ENCODE peak calls at places on chromosomes 12 and 14, in four cellular contexts. Y is H9, K is H1, H is IMR-90. C is an unnamed sample.

GRCh38 chr14:97061198-97061597 is 264.0 kb downstream of the VRK1 start:
- DNase-seq in Y (no peak), K (no peak), H (no peak), C (no peak)

GRCh38 chr12:89969098-89969497 is 260.5 kb upstream of the ATP2B1 start:
- DNase-seq in Y (no peak), K (no peak), H (no peak), C (no peak)

GRCh38 chr14:79557309-79557708 is 654.0 kb downstream of the DIO2 start:
- DNase-seq in Y (no peak), K (no peak), H (no peak), C (no peak)

GRCh38 chr14:76101384-76101783 is 50.3 kb upstream of the GPATCH2L start:
- DNase-seq in Y (no peak), K (no peak), H (peak; percentile 7), C (no peak)

GRCh38 chr12:28024231-28024995 is 51.9 kb upstream of the PTHLH start:
- DNase-seq in Y (no peak), K (no peak), H (peak; percentile 92), C (no peak)

GRCh38 chr14:59254911-59255545 is 66.6 kb downstream of the DAAM1 start:
- DNase-seq in Y (no peak), K (no peak), H (peak; percentile 30), C (no peak)

GRCh38 chr14:90194706-90195105 is 61.6 kb upstream of the PSMC1 start:
- DNase-seq in Y (no peak), K (no peak), H (no peak), C (peak; percentile 78)

GRCh38 chr12:79407671-79408622 is 282.8 kb downstream of the PAWR start:
- DNase-seq in Y (peak; percentile 73), K (peak; percentile 38), H (peak; percentile 91), C (peak; percentile 90)

GRCh38 chr12:58346032-58346632 is 404.8 kb downstream of the ATP23 start:
- DNase-seq in Y (no peak), K (no peak), H (peak; percentile 62), C (peak; percentile 43)

GRCh38 chr12:5402536-5402935 is 29.4 kb upstream of the NTF3 start:
- DNase-seq in Y (no peak), K (no peak), H (no peak), C (no peak)

GRCh38 chr14:56002316-56002715 is 115.9 kb upstream of the PELI2 start:
- DNase-seq in Y (no peak), K (no peak), H (peak; percentile 23), C (peak; percentile 14)

GRCh38 chr12:99092100-99092851 is 447.2 kb downstream of the APAF1 start:
- DNase-seq in Y (no peak), K (no peak), H (no peak), C (peak; percentile 14)

GRCh38 chr14:100341301-100342031 is 18.3 kb downstream of the SLC25A47 start:
- DNase-seq in Y (no peak), K (no peak), H (peak; percentile 95), C (no peak)

GRCh38 chr12:48938805-48939204 is 13.5 kb upstream of the FKBP11 start:
- DNase-seq in Y (no peak), K (no peak), H (no peak), C (no peak)

GRCh38 chr12:131235871-131236271 is 282.2 kb downstream of the ADGRD1 start:
- DNase-seq in Y (no peak), K (no peak), H (no peak), C (no peak)

GRCh38 chr12:116533343-116534248 is 25.6 kb upstream of the MAP1LC3B2 start:
- DNase-seq in Y (peak; percentile 95), K (no peak), H (peak; percentile 83), C (peak; percentile 93)

GRCh38 chr14:71355324-71356201 is 448.3 kb downstream of the PCNX1 start:
- DNase-seq in Y (no peak), K (no peak), H (peak; percentile 68), C (no peak)

GRCh38 chr14:75144944-75145343 is 18.1 kb upstream of the NEK9 start:
- DNase-seq in Y (no peak), K (no peak), H (no peak), C (no peak)

GRCh38 chr12:45050751-45051489 is at the start of gene DBX2:
- DNase-seq in Y (peak; percentile 61), K (no peak), H (no peak), C (peak; percentile 19)

GRCh38 chr14:70642313-70643235 is 858 bp downstream of the TTC9 start:
- DNase-seq in Y (no peak), K (no peak), H (no peak), C (peak; percentile 88)

GRCh38 chr14:63904724-63905123 is 51.9 kb downstream of the SYNE2 start:
- DNase-seq in Y (no peak), K (no peak), H (no peak), C (no peak)

GRCh38 chr14:71967709-71968108 is 35.5 kb downstream of the RGS6 start:
- DNase-seq in Y (no peak), K (no peak), H (no peak), C (no peak)

GRCh38 chr12:104477812-104478388 is 21.2 kb downstream of the CHST11 start:
- DNase-seq in Y (no peak), K (no peak), H (no peak), C (no peak)

GRCh38 chr14:58133739-58134138 is 18.3 kb downstream of the ARMH4 start:
- DNase-seq in Y (no peak), K (no peak), H (peak; percentile 85), C (peak; percentile 61)

GRCh38 chr12:6323340-6323994 is 13.0 kb downstream of the PLEKHG6 start:
- DNase-seq in Y (peak; percentile 93), K (peak; percentile 72), H (peak; percentile 94), C (peak; percentile 99)

GRCh38 chr12:132409495-132410295 is 80.3 kb upstream of the FBRSL1 start:
- DNase-seq in Y (no peak), K (no peak), H (no peak), C (no peak)

GRCh38 chr12:44015333-44015941 is 179.6 kb downstream of the TMEM117 start:
- DNase-seq in Y (no peak), K (no peak), H (peak; percentile 66), C (peak; percentile 60)

GRCh38 chr14:57754558-57754957 is 111.3 kb downstream of the SLC35F4 start:
- DNase-seq in Y (no peak), K (no peak), H (no peak), C (no peak)

GRCh38 chr12:79559591-79559990 is 131.2 kb downstream of the PAWR start:
- DNase-seq in Y (no peak), K (no peak), H (peak; percentile 35), C (no peak)

GRCh38 chr12:66804555-66804954 is 125.7 kb upstream of the GRIP1 start:
- DNase-seq in Y (no peak), K (no peak), H (no peak), C (no peak)

GRCh38 chr14:94971750-94972149 is 185.6 kb downstream of the DICER1 start:
- DNase-seq in Y (no peak), K (no peak), H (no peak), C (no peak)

GRCh38 chr12:124496584-124496983 is 70.8 kb downstream of the NCOR2 start:
- DNase-seq in Y (no peak), K (no peak), H (peak; percentile 28), C (peak; percentile 71)

GRCh38 chr12:108360487-108360886 is 21.4 kb upstream of the CMKLR1 start:
- DNase-seq in Y (no peak), K (no peak), H (no peak), C (no peak)

GRCh38 chr14:100430571-100430970 is 107.4 kb downstream of the SLC25A47 start:
- DNase-seq in Y (no peak), K (no peak), H (no peak), C (no peak)

GRCh38 chr12:560666-561065 is 100.9 kb downstream of the B4GALNT3 start:
- DNase-seq in Y (no peak), K (no peak), H (no peak), C (no peak)

GRCh38 chr12:85996280-85996679 is 122.2 kb downstream of the NTS start:
- DNase-seq in Y (no peak), K (no peak), H (no peak), C (no peak)

GRCh38 chr14:104659764-104660523 is 29.5 kb upstream of the INF2 start:
- DNase-seq in Y (no peak), K (no peak), H (peak; percentile 18), C (no peak)

GRCh38 chr14:104657563-104658324 is 31.7 kb upstream of the INF2 start:
- DNase-seq in Y (no peak), K (no peak), H (no peak), C (no peak)

GRCh38 chr14:104659146-104659545 is 30.3 kb upstream of the INF2 start:
- DNase-seq in Y (no peak), K (no peak), H (no peak), C (no peak)

GRCh38 chr14:104657114-104657524 is 32.3 kb upstream of the INF2 start:
- DNase-seq in Y (no peak), K (no peak), H (no peak), C (no peak)

GRCh38 chr14:104658325-104658712 is 31.1 kb upstream of the INF2 start:
- DNase-seq in Y (no peak), K (no peak), H (no peak), C (no peak)
- H3K9ac ChIP-seq in Y (no peak overlapping the region), K (no peak overlapping the region), H (no peak overlapping the region), C (no peak overlapping the region)

GRCh38 chr14:69151458-69152180 is 1.3 kb downstream of the DCAF5 start:
- DNase-seq in Y (peak; percentile 92), K (peak; percentile 78), H (peak; percentile 67), C (peak; percentile 88)
- H3K56ac ChIP-seq in Y (no peak overlapping the region), K (peak overlapping the region; percentile 26), H (peak overlapping the region; percentile 68), C (peak overlapping the region; percentile 95)

GRCh38 chr12:121861549-121862254 is 3.0 kb upstream of the HPD start:
- DNase-seq in Y (no peak), K (no peak), H (peak; percentile 38), C (peak; percentile 36)
- H3K27ac ChIP-seq in Y (no peak overlapping the region), K (no peak overlapping the region), H (peak overlapping the region; percentile 5), C (no peak overlapping the region)

DNA sequence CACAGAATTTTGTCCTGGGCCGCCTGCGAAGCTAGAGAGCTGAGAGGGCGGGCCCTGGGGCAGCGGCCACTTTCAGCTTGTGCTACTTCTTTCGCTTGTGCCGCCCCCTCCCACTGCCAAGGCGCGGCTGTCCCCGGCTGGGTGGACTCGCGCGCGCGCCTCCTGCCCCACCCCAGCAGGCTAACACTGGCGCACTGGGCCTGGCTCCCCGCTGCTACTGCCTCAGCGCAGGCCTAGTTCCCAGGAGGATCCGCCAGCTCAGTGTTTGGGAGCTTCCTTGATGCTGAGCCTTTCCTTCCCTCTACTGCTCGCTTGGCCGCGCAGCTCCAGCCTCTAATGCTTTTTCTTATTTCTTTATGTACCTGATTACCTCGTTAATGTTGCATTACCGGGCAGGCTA is 27.4 kb upstream of the METAP2 start:
- DNase-seq in Y (peak; percentile 88), K (peak; percentile 5), H (peak; percentile 7), C (peak; percentile 86)
- H3K9ac ChIP-seq in Y (peak overlapping the region; percentile 62), K (peak overlapping the region; percentile 8), H (no peak overlapping the region), C (peak overlapping the region; percentile 44)

GRCh38 chr14:102461490-102462317 is 47.9 kb downstream of the ANKRD9 start:
- DNase-seq in Y (no peak), K (no peak), H (no peak), C (peak; percentile 24)

GRCh38 chr14:102464006-102464405 is 45.6 kb downstream of the ANKRD9 start:
- DNase-seq in Y (no peak), K (no peak), H (no peak), C (no peak)

GRCh38 chr14:102469261-102469660 is 40.3 kb downstream of the ANKRD9 start:
- DNase-seq in Y (no peak), K (no peak), H (no peak), C (peak; percentile 23)

GRCh38 chr14:102462391-102462790 is 47.2 kb downstream of the ANKRD9 start:
- DNase-seq in Y (no peak), K (no peak), H (peak; percentile 13), C (no peak)

GRCh38 chr14:102464846-102465341 is 44.7 kb downstream of the ANKRD9 start:
- DNase-seq in Y (no peak), K (no peak), H (no peak), C (no peak)
- H3K56ac ChIP-seq in Y (no peak overlapping the region), K (no peak overlapping the region), H (no peak overlapping the region), C (no peak overlapping the region)